ENCODE peak calls at places on chromosomes 2 and 18, in nine cellular contexts. Q is left ventricle myocardium inferior, A is breast epithelium, C is coronary artery, W is lower lobe of right lung, K is testis, S is AG04450, M is A549, U is suprapubic skin. Z is an unnamed sample.

GRCh38 chr2:28470759-28471158 is 25.1 kb upstream of the PLB1 start:
- DNase-seq in M (no peak), K (no peak), S (no peak), Q (no peak), W (no peak), A (no peak), C (no peak), U (no peak), Z (no peak)

GRCh38 chr2:86032861-86033595 is 72.7 kb downstream of the POLR1A start:
- DNase-seq in Q (no peak), K (no peak), S (no peak), U (peak; percentile 37), M (no peak), C (no peak), A (no peak), W (no peak), Z (no peak)

GRCh38 chr2:16085073-16085472 is 144.7 kb downstream of the MYCN start:
- DNase-seq in Q (no peak), C (no peak), S (no peak), A (no peak), W (no peak), M (no peak), K (no peak), U (no peak), Z (no peak)

GRCh38 chr2:136246086-136246669 is 128.2 kb upstream of the CXCR4 start:
- DNase-seq in C (no peak), M (peak; percentile 28), S (no peak), A (no peak), U (no peak), W (peak; percentile 79), K (peak; percentile 74), Q (no peak), Z (no peak)

GRCh38 chr2:203786912-203787311 is 80.5 kb downstream of the CD28 start:
- DNase-seq in W (no peak), A (no peak), S (no peak), U (no peak), M (no peak), Q (peak; percentile 29), K (no peak), C (no peak), Z (no peak)

GRCh38 chr2:215149894-215150293 is 11.5 kb upstream of the ABCA12 start:
- DNase-seq in U (no peak), S (no peak), K (no peak), Q (no peak), A (no peak), W (no peak), C (no peak), M (no peak), Z (no peak)

GRCh38 chr18:62027914-62028520 is 135.2 kb upstream of the RNF152 start:
- DNase-seq in K (no peak), C (no peak), U (no peak), W (no peak), M (no peak), Q (no peak), S (no peak), A (no peak), Z (no peak)

GRCh38 chr18:4016391-4017049 is 438.6 kb downstream of the DLGAP1 start:
- DNase-seq in Q (no peak), K (no peak), C (no peak), A (no peak), M (no peak), S (no peak), W (no peak), U (no peak), Z (no peak)

GRCh38 chr2:88187927-88188326 is 17.8 kb downstream of the THNSL2 start:
- DNase-seq in A (no peak), W (no peak), C (no peak), K (no peak), M (no peak), Q (no peak), U (no peak), S (no peak), Z (no peak)

GRCh38 chr18:33532978-33533377 is 45.0 kb upstream of the ASXL3 start:
- DNase-seq in A (no peak), K (no peak), C (no peak), S (no peak), U (no peak), M (no peak), W (no peak), Q (no peak), Z (no peak)

GRCh38 chr2:112733877-112734276 is 13.1 kb downstream of the NT5DC4 start:
- DNase-seq in S (no peak), U (no peak), A (no peak), Q (no peak), M (no peak), K (no peak), W (no peak), C (no peak), Z (no peak)

GRCh38 chr2:69163109-69163508 is 150.1 kb downstream of the ANTXR1 start:
- DNase-seq in U (no peak), K (peak; percentile 29), W (no peak), Q (no peak), C (no peak), M (peak; percentile 67), A (no peak), S (peak; percentile 47), Z (no peak)

GRCh38 chr2:233668605-233669260 is 3.0 kb upstream of the UGT1A9 start:
- DNase-seq in W (no peak), A (no peak), Q (no peak), C (no peak), K (no peak), S (no peak), U (no peak), M (no peak), Z (no peak)

GRCh38 chr2:96957299-96957698 is 29.1 kb downstream of the FAM178B start:
- DNase-seq in Q (no peak), C (no peak), S (no peak), W (no peak), K (no peak), U (peak; percentile 33), M (no peak), A (no peak), Z (peak; percentile 90)

GRCh38 chr2:222424729-222425671 is 657 bp downstream of the SGPP2 start:
- DNase-seq in K (peak; percentile 18), C (no peak), A (no peak), M (no peak), U (no peak), S (no peak), Q (peak; percentile 28), W (peak; percentile 53), Z (no peak)

GRCh38 chr2:222424281-222424728 is at the start of gene SGPP2:
- DNase-seq in Q (peak; percentile 20), A (no peak), C (no peak), S (no peak), U (no peak), W (peak; percentile 73), K (peak; percentile 54), M (no peak), Z (no peak)

GRCh38 chr2:222426836-222427130 is 2.4 kb downstream of the SGPP2 start:
- DNase-seq in Q (no peak), A (no peak), U (no peak), C (no peak), M (no peak), S (no peak), K (no peak), W (no peak), Z (no peak)

GRCh38 chr2:222430071-222430470 is 5.7 kb downstream of the SGPP2 start:
- DNase-seq in Q (no peak), W (no peak), M (no peak), K (no peak), U (no peak), S (no peak), A (no peak), C (no peak), Z (no peak)

GRCh38 chr2:222427606-222428320 is 3.4 kb downstream of the SGPP2 start:
- DNase-seq in Q (no peak), C (no peak), W (no peak), A (no peak), U (no peak), S (no peak), K (no peak), M (no peak), Z (no peak)
- H3K4me3 ChIP-seq in Q (no peak overlapping the region), C (no peak overlapping the region), W (no peak overlapping the region), A (no peak overlapping the region), U (no peak overlapping the region), S (no peak overlapping the region), K (no peak overlapping the region), M (no peak overlapping the region), Z (no peak overlapping the region)

DNA sequence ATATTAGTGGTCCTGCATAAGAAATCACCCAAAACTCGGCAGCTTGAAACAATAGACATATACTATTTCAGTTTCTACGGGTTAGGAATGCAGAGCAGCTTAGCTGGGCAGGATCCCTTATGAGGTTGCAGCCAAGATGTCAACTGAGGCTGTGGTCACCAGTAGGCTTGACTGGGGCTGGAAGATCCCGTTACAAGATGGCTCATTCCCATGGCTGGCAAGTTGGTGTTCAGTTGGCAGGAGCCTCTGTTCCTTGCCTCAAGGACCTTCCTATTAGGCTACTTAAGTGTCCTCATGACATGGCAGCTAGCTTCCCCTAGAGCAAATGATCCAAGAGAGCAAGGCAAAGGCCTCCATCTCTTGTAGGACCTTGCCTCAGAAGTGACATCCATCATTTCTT is 25.2 kb upstream of the SOS1 start:
- DNase-seq in A (no peak), K (no peak), W (no peak), S (no peak), C (no peak), Q (no peak), M (no peak), U (no peak), Z (no peak)
- H3K27ac ChIP-seq in A (no peak overlapping the region), K (no peak overlapping the region), W (no peak overlapping the region), S (no peak overlapping the region), C (no peak overlapping the region), Q (no peak overlapping the region), M (no peak overlapping the region), U (no peak overlapping the region), Z (no peak overlapping the region)

GRCh38 chr2:27350106-27350693 is 6.4 kb downstream of the GTF3C2 start:
- DNase-seq in A (no peak), U (no peak), C (no peak), Q (no peak), K (no peak), M (no peak), S (no peak), W (no peak), Z (no peak)

GRCh38 chr2:27351802-27352598 is 4.6 kb downstream of the GTF3C2 start:
- DNase-seq in W (no peak), A (no peak), M (no peak), S (no peak), U (no peak), K (no peak), Q (no peak), C (no peak), Z (no peak)

GRCh38 chr2:27347641-27348040 is 8.9 kb downstream of the GTF3C2 start:
- DNase-seq in Q (no peak), C (no peak), M (no peak), S (no peak), K (no peak), A (no peak), U (no peak), W (no peak), Z (peak; percentile 58)
- H3K4me3 ChIP-seq in Q (no peak overlapping the region), C (no peak overlapping the region), M (no peak overlapping the region), S (no peak overlapping the region), K (no peak overlapping the region), A (no peak overlapping the region), U (no peak overlapping the region), W (no peak overlapping the region), Z (no peak overlapping the region)

DNA sequence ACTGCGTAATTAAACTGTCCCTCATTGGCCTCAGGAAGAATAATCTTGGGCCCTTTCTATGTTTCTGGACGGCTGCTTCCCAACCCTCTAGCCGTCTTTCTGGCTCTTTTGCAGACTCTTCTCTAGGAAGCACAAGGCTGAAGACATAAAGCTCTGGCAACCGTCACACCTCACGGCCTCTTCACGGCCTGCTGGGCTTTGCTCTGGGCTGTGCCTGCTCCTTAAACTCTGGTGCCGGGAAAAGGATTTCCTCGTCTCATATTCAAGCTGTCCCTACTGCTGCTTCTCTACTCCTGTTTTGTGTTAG is 36.0 kb upstream of the WIPF1 start:
- DNase-seq in U (no peak), S (no peak), C (no peak), A (no peak), M (no peak), W (no peak), Q (no peak), K (no peak), Z (peak; percentile 15)
- H3K27ac ChIP-seq in U (peak overlapping the region; percentile 79), S (no peak overlapping the region), C (peak overlapping the region; percentile 54), A (peak overlapping the region; percentile 88), M (no peak overlapping the region), W (peak overlapping the region; percentile 77), Q (peak overlapping the region; percentile 62), K (peak overlapping the region; percentile 70), Z (no peak overlapping the region)